ENCODE peak calls at places on chromosomes 12 and 14, in five cellular contexts. J is lower lobe of right lung, M is colonic mucosa, Y is PC-9, U is neural crest cell. B is an unnamed sample.

GRCh38 chr14:103858063-103858820 is 10.9 kb upstream of the PPP1R13B start:
- DNase-seq in Y (no peak), U (no peak), M (no peak), J (peak; percentile 38), B (no peak)

GRCh38 chr12:124727244-124727673 is 136.4 kb downstream of the SCARB1 start:
- DNase-seq in Y (peak; percentile 86), U (peak; percentile 45), M (peak; percentile 44), J (peak; percentile 87), B (no peak)

GRCh38 chr14:99391671-99392070 is 89.0 kb downstream of the SETD3 start:
- DNase-seq in Y (no peak), J (no peak), M (no peak), U (no peak), B (no peak)

GRCh38 chr14:24430682-24431568 is 1.2 kb downstream of the KHNYN start:
- DNase-seq in M (peak; percentile 71), Y (peak; percentile 29), J (no peak), U (no peak), B (peak; percentile 54)

GRCh38 chr14:103870144-103870876 is 22.9 kb upstream of the PPP1R13B start:
- DNase-seq in J (no peak), Y (no peak), M (no peak), U (no peak), B (no peak)

GRCh38 chr12:32615441-32615840 is 63.7 kb upstream of the DNM1L start:
- DNase-seq in M (peak; percentile 82), Y (no peak), J (no peak), U (no peak), B (no peak)

GRCh38 chr12:53244337-53244736 is 12.3 kb upstream of the RARG start:
- DNase-seq in M (no peak), Y (no peak), U (no peak), J (no peak), B (no peak)

GRCh38 chr12:26097046-26097878 is 27.6 kb downstream of the BHLHE41 start:
- DNase-seq in Y (peak; percentile 82), J (peak; percentile 69), M (peak; percentile 77), U (peak; percentile 53), B (no peak)

GRCh38 chr12:46562625-46563228 is 190.2 kb upstream of the SLC38A2 start:
- DNase-seq in Y (no peak), J (no peak), M (no peak), U (no peak), B (no peak)

GRCh38 chr12:55972045-55972843 is 1.6 kb upstream of the RAB5B start:
- DNase-seq in M (no peak), Y (peak; percentile 83), J (no peak), U (no peak), B (no peak)

GRCh38 chr14:54806616-54807015 is 96.0 kb downstream of the GCH1 start:
- DNase-seq in M (no peak), U (no peak), Y (no peak), J (no peak), B (no peak)

GRCh38 chr14:20757963-20758362 is 10.2 kb upstream of the EDDM3B start:
- DNase-seq in U (no peak), J (peak; percentile 44), M (peak; percentile 65), Y (no peak), B (no peak)

GRCh38 chr14:91252901-91253794 is 8.6 kb upstream of the GPR68 start:
- DNase-seq in U (peak; percentile 38), Y (peak; percentile 3), M (peak; percentile 56), J (peak; percentile 63), B (no peak)

GRCh38 chr14:106578479-106578878 is 1052.1 kb downstream of the TMEM121 start:
- DNase-seq in M (no peak), Y (no peak), U (no peak), J (no peak), B (no peak)

GRCh38 chr12:40921563-40922163 is 229.4 kb downstream of the CNTN1 start:
- DNase-seq in J (no peak), U (no peak), Y (no peak), M (no peak), B (no peak)

GRCh38 chr14:64773046-64773445 is 68.8 kb downstream of the PLEKHG3 start:
- DNase-seq in J (no peak), Y (no peak), U (no peak), M (no peak), B (peak; percentile 65)

GRCh38 chr12:49041881-49042484 is 18.6 kb downstream of the KMT2D start:
- DNase-seq in J (peak; percentile 26), M (no peak), Y (no peak), U (no peak), B (no peak)

GRCh38 chr12:112107306-112107705 is 1.3 kb downstream of the NAA25 start:
- DNase-seq in Y (no peak), M (no peak), J (no peak), U (no peak), B (no peak)

GRCh38 chr12:109739747-109740693 is 26.4 kb downstream of the FAM222A start:
- DNase-seq in Y (no peak), J (peak; percentile 39), M (no peak), U (no peak), B (peak; percentile 35)

GRCh38 chr12:131391399-131391798 is 319.5 kb upstream of the SFSWAP start:
- DNase-seq in Y (no peak), J (no peak), M (no peak), U (no peak), B (peak; percentile 92)

GRCh38 chr12:85424581-85425348 is 144.7 kb downstream of the ALX1 start:
- DNase-seq in U (peak; percentile 18), Y (no peak), J (no peak), M (peak; percentile 69), B (no peak)

GRCh38 chr14:34064349-34064748 is 113.5 kb upstream of the EGLN3 start:
- DNase-seq in M (peak; percentile 48), J (no peak), U (no peak), Y (no peak), B (no peak)

GRCh38 chr14:100215330-100215885 is 23.5 kb upstream of the YY1 start:
- DNase-seq in U (no peak), Y (no peak), J (no peak), M (peak; percentile 32), B (peak; percentile 29)

GRCh38 chr12:79174656-79175055 is 310.1 kb downstream of the SYT1 start:
- DNase-seq in U (no peak), J (no peak), M (no peak), Y (no peak), B (no peak)
- TF ChIP-seq CTCF in U (peak; percentile 64), J (peak; percentile 27), M (no peak), Y (peak; percentile 67), B (peak; percentile 75)

DNA sequence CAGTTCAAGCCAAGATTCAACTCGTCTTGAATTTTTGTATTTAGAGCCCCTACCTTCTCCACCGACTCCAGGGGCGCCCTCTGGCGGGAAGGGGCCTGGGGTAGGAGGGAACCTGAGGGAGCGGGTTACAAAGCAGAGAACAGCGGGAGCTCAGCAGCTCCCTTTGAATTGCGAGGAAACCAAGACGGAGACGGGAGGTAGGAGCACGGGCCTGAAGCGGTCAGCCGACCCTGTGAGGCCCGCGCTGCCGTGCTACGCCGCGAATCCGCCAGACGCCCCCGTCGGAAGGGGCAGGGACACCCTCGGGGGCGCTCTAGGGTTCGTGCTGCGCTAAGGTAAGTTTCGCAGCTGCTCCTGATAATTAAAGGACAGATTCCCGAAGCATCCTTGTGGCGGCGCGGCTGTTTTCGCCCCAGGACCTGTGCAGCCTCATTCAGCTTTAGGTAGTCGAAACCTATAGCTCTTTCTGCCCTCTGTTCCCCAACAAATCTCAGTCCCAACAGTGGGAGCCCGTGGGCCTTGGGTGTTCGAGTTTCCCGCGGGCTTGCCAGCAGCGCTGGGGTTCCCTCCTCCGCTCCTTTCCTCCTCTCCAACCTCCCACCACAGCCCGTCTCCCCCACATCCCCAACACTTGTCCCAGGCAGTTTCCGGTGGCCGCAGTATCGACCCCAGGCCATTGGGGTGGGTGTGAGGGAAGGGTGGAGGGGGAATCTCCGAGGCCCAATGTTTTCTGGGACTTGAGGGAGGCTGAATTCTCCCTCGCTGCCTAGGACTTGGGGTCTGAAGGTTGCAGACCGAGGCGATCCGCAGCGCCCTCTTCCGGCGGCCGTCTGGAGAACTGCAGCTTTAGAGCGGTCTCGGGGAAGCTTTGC is 5.1 kb upstream of the NKX2-1 start:
- DNase-seq in J (peak; percentile 79), U (peak; percentile 72), Y (peak; percentile 58), M (peak; percentile 64), B (no peak)
- TF ChIP-seq CTCF in J (peak; percentile 59), U (peak; percentile 78), Y (peak; percentile 74), M (peak; percentile 49), B (peak; percentile 62)

DNA sequence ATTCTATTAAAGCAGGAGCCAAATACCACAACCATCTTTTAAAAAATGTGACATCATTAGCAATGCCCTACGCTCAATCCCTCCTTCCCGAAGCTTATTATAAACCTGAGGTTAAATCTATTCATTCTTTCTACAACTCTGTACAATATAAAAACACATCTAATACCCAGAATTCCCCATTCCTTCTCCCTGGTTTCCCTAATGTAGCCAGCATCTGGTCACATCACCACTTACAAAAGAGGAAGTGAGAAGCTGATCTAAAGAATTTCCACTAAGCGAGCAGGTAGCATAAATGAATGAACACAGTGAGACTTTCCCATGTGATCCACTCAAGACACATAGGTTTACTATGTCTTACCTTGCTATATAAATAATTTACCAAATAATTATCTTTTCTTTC is 90.4 kb downstream of the LRP6 start:
- DNase-seq in J (no peak), M (no peak), Y (no peak), U (no peak), B (no peak)
- TF ChIP-seq CTCF in J (no peak), M (no peak), Y (no peak), U (no peak), B (no peak)

GRCh38 chr14:31270196-31270772 is 62.7 kb upstream of the HECTD1 start:
- DNase-seq in Y (no peak), U (no peak), M (peak; percentile 26), J (peak; percentile 57), B (no peak)
- TF ChIP-seq CTCF in Y (peak; percentile 20), U (no peak), M (peak; percentile 30), J (peak; percentile 53), B (peak; percentile 55)

GRCh38 chr12:119835068-119835467 is 42.1 kb downstream of the CIT start:
- DNase-seq in U (no peak), Y (no peak), M (no peak), J (no peak), B (no peak)
- TF ChIP-seq CTCF in U (no peak), Y (no peak), M (no peak), J (no peak), B (peak; percentile 24)

GRCh38 chr14:69282448-69282847 is 22.5 kb downstream of the GALNT16 start:
- DNase-seq in M (no peak), J (no peak), U (no peak), Y (no peak), B (no peak)

GRCh38 chr14:69284170-69284569 is 24.2 kb downstream of the GALNT16 start:
- DNase-seq in J (no peak), Y (no peak), M (no peak), U (no peak), B (no peak)

GRCh38 chr14:69281450-69282169 is 21.7 kb downstream of the GALNT16 start:
- DNase-seq in U (no peak), Y (no peak), J (no peak), M (no peak), B (no peak)

GRCh38 chr14:69285661-69286255 is 25.8 kb downstream of the GALNT16 start:
- DNase-seq in M (no peak), U (no peak), Y (no peak), J (no peak), B (no peak)

DNA sequence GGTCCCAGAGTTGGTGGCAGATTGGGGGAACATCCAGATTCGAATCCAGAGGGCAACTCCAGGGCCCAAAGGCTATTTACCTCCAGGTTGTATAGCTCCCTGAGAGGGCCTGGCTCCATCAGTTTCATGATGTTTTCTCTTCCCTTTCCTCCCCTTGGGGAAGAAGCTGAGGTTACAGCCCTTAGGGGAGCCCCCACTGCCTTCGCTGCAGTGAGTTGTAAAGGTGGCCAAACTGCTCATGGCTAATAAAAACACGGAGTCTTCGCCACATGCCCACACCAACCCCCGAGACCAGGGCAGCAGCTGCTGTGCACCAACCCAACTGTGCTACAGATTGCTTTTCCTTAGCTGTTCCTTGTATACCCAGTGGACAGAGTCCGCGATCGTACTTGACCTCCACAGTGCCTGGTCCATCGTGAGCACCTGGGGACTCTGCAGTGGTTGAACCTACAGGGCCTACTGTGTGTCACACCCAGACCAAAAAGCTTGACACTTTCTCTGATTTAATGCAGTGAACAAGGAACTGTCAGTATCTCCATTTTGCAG is 20.9 kb downstream of the GALNT16 start:
- DNase-seq in M (no peak), J (no peak), Y (no peak), U (no peak), B (no peak)
- TF ChIP-seq CTCF in M (no peak), J (no peak), Y (no peak), U (no peak), B (no peak)

B was measured in chondrocyte.